ENCODE peak calls at places on chromosomes 6 and 20, in eight cellular contexts. U is tibial artery, X is psoas muscle, A is adrenal gland, E is fibroblast of lung, P is GM20000, Z is H9, R is mucosa of descending colon. F is an unnamed sample.

GRCh38 chr6:143677891-143678737 is at the start of gene PHACTR2:
- DNase-seq in P (peak), X (peak), A (peak), U (peak), E (peak), R (peak), Z (peak), F (peak)

GRCh38 chr20:19249515-19249914 is 37.1 kb downstream of the SLC24A3 start:
- DNase-seq in P (no peak), R (no peak), E (no peak), U (no peak), Z (no peak), X (no peak), A (no peak), F (no peak)

GRCh38 chr6:6333498-6333897 is 13.0 kb upstream of the F13A1 start:
- DNase-seq in A (no peak), E (peak), P (no peak), R (no peak), U (no peak), Z (no peak), X (no peak), F (no peak)

GRCh38 chr20:36676701-36677421 is 30.9 kb upstream of the SLA2 start:
- DNase-seq in E (no peak), R (no peak), Z (peak), A (no peak), X (no peak), U (no peak), P (no peak), F (peak)

GRCh38 chr6:14337157-14337556 is 219.6 kb downstream of the CD83 start:
- DNase-seq in E (no peak), A (no peak), Z (no peak), X (no peak), R (no peak), U (no peak), P (no peak), F (no peak)

GRCh38 chr6:42402184-42402583 is 49.5 kb downstream of the TRERF1 start:
- DNase-seq in Z (no peak), P (peak), U (no peak), X (no peak), E (peak), A (no peak), R (no peak), F (no peak)

GRCh38 chr20:1844723-1845523 is 50.3 kb upstream of the SIRPA start:
- DNase-seq in X (peak), E (peak), A (peak), P (peak), U (peak), R (no peak), Z (no peak), F (no peak)

GRCh38 chr6:27129095-27129815 is 118.2 kb upstream of the PRSS16 start:
- DNase-seq in U (no peak), P (no peak), E (no peak), A (no peak), Z (no peak), R (no peak), X (no peak), F (no peak)

GRCh38 chr20:11686900-11687543 is 230.7 kb upstream of the BTBD3 start:
- DNase-seq in Z (peak), X (peak), E (peak), A (peak), R (peak), P (no peak), U (no peak), F (no peak)

GRCh38 chr20:53488779-53489272 is 104.8 kb downstream of the ZNF217 start:
- DNase-seq in A (no peak), Z (no peak), U (no peak), P (no peak), X (no peak), R (no peak), E (no peak), F (no peak)

GRCh38 chr20:31862506-31862905 is 7.8 kb downstream of the DUSP15 start:
- DNase-seq in Z (peak), E (no peak), X (no peak), U (no peak), R (no peak), P (no peak), A (peak), F (no peak)

GRCh38 chr6:50716887-50717509 is 3.7 kb downstream of the TFAP2D start:
- DNase-seq in Z (no peak), R (no peak), P (no peak), X (no peak), E (no peak), U (no peak), A (no peak), F (no peak)

GRCh38 chr6:47079638-47080037 is 37.5 kb upstream of the ADGRF1 start:
- DNase-seq in U (no peak), Z (peak), P (no peak), A (no peak), X (no peak), E (no peak), R (no peak), F (no peak)

GRCh38 chr6:14875678-14876063 is 370.2 kb upstream of the JARID2 start:
- DNase-seq in E (no peak), X (no peak), P (peak), A (no peak), Z (no peak), U (no peak), R (no peak), F (no peak)

GRCh38 chr6:15421945-15422733 is 176.3 kb downstream of the JARID2 start:
- DNase-seq in E (no peak), U (no peak), R (no peak), A (no peak), Z (no peak), X (no peak), P (peak), F (no peak)

GRCh38 chr6:70282906-70283461 is 19.9 kb downstream of the COL9A1 start:
- DNase-seq in U (no peak), Z (peak), P (no peak), A (no peak), R (no peak), X (no peak), E (no peak), F (no peak)

GRCh38 chr6:41372526-41373366 is 37.3 kb downstream of the NCR2 start:
- DNase-seq in U (no peak), R (no peak), P (peak), E (no peak), Z (peak), X (no peak), A (no peak), F (no peak)

GRCh38 chr20:31608256-31608980 is 3.3 kb downstream of the ID1 start:
- DNase-seq in Z (peak), U (peak), E (peak), X (peak), R (peak), A (peak), P (peak), F (peak)

GRCh38 chr20:44180814-44181213 is 6.2 kb downstream of the JPH2 start:
- DNase-seq in R (no peak), U (peak), X (peak), Z (no peak), P (no peak), E (peak), A (no peak), F (no peak)

GRCh38 chr6:37103169-37104039 is 66.5 kb upstream of the PIM1 start:
- DNase-seq in A (peak), E (no peak), P (peak), Z (peak), U (peak), X (peak), R (peak), F (peak)

GRCh38 chr20:36259177-36259835 is 23.0 kb downstream of the AAR2 start:
- DNase-seq in U (peak), R (no peak), P (no peak), X (no peak), E (no peak), A (no peak), Z (peak), F (no peak)

GRCh38 chr20:38935285-38935684 is 9.1 kb downstream of the FAM83D start:
- DNase-seq in Z (no peak), E (no peak), U (no peak), A (no peak), P (no peak), R (no peak), X (no peak), F (no peak)
- TF ChIP-seq CTCF in Z (peak), E (peak), U (no peak), A (no peak), P (no peak), R (no peak), X (no peak), F (no peak)

GRCh38 chr6:109892451-109893435 is 85.4 kb upstream of the GPR6 start:
- DNase-seq in U (no peak), P (no peak), R (peak), X (no peak), E (no peak), A (no peak), Z (peak), F (no peak)
- TF ChIP-seq CTCF in U (no peak), P (no peak), R (no peak), X (no peak), E (no peak), A (no peak), Z (peak), F (no peak)

DNA sequence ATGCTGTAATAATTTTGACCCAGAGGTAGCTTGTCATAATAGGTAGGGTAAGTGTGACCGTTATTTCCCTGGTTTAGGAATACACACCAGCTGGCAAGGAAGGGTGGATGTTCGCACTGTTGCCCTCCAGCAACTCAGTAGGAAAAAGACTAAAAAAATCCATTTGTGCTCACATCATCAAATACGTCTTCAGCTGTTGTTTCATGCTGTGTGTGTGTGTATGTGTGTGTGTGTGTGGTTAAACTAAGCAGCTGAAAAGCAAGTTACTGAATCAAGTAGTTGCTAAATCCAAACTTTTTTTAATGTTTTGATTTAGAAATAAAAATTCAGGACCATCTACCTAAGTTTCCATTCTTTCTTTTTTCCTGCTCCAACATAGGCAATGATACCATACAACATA is 218.6 kb downstream of the TRDN start:
- DNase-seq in E (no peak), R (no peak), A (no peak), U (no peak), P (no peak), Z (no peak), X (no peak), F (no peak)
- TF ChIP-seq CTCF in E (no peak), R (no peak), A (no peak), U (no peak), P (no peak), Z (no peak), X (no peak), F (no peak)

DNA sequence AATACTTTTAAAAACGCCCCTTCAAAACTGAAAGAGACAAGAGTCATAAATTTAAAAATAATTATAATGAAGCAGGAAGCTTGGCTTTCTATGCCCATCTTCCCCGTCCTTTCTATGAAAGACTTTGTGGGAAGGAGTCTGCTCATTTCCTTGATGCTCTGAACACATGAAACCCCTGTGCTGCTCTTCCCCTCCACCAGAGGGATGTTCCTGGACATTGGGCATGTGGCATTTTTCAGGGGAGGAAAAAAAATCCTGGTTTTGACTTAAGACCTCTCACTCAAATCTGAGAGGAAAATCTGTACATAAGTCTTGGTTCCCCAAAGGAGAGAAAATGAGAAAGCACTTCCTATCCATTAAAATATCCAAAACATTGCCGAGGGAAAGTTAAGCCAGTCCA is 393.0 kb downstream of the PAX1 start:
- DNase-seq in X (no peak), A (no peak), Z (no peak), P (no peak), R (no peak), E (no peak), U (no peak), F (no peak)
- TF ChIP-seq CTCF in X (no peak), A (no peak), Z (peak), P (no peak), R (no peak), E (no peak), U (no peak), F (peak)

GRCh38 chr20:51014797-51015722 is 7.8 kb downstream of the KCNG1 start:
- DNase-seq in R (peak), A (peak), P (peak), U (no peak), Z (peak), E (peak), X (no peak), F (no peak)
- TF ChIP-seq CTCF in R (peak), A (peak), P (peak), U (peak), Z (peak), E (peak), X (peak), F (peak)

DNA sequence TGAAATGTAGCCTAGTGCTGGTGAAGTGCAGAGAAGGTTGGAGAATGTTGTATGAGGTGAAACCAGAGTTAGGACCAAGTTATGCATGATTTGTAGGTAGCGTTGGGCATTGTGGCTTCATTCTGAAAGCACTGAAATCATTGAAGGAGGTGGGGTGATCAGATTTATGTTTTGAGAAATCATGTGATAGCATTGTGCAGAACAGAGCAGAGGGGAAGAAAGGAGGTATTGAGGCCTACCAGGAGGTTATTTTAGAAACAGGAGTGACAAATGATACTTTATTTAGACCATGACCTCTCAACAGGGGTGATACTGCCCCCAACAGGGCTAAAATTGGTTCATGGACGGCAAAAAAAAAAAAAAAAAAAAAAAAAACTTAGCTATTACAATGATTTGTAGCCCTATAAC is 15.6 kb upstream of the HMGN3 start:
- DNase-seq in E (no peak), U (no peak), A (no peak), Z (no peak), P (peak), X (no peak), R (no peak), F (no peak)
- TF ChIP-seq CTCF in E (no peak), U (no peak), A (no peak), Z (peak), P (no peak), X (no peak), R (no peak), F (no peak)

DNA sequence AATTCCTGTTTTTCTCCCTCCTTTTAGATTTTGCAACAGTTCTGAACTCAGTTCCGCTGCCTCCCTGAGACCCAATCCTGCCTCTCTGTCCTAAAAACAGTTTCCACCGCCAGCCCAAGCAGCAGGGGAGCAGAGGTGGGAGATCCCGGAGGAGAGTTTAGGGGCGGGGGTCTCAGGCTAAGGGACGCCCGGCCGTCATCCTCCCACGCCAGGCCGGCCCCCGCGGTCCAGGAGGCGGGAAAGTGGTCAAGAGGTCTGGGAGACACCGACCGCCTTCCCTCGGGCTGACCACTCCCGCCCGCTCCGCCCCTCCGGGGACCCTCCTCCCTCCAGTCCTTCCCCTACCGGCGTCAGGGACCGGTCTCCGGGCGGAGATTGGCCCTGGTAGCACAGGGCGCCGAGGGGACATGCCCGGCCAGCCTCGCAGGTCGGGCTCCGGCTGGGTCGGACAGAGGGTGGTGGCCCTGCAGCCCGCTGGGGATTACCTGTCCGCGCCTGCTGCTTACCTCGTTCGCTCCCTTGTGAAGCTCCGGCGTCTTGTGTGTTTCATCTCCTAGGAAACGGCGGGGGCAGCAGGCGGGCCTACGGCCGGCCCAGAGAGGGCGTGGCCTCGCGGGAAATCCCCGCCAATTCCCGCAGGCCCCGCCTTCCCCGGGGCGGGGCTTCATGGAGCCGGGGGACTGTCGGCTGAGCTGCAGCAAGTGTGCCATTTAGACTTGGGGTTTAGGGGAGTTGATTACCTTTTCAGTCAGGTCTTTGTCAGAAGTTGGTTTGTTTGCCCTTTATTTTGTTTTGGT is at the start of gene MAK:
- DNase-seq in R (peak), Z (peak), E (peak), P (peak), U (peak), A (peak), X (peak), F (peak)
- TF ChIP-seq CTCF in R (no peak), Z (no peak), E (no peak), P (no peak), U (no peak), A (no peak), X (no peak), F (no peak)